ENCODE peak calls at places on chromosomes 1 and 21, in six cellular contexts. M, A, Z, W, C and P are unnamed samples.

GRCh38 chr21:41815652-41816582 is 49.1 kb upstream of the RIPK4 start:
- DNase-seq in M (no peak), A (no peak), Z (no peak), W (no peak), C (no peak), P (no peak)

GRCh38 chr21:27476696-27477095 is 509.8 kb upstream of the ADAMTS5 start:
- DNase-seq in M (no peak), A (no peak), Z (no peak), W (peak; percentile 40), C (no peak), P (no peak)

GRCh38 chr1:39102537-39103320 is 76.6 kb downstream of the NDUFS5 start:
- DNase-seq in M (peak; percentile 66), A (peak; percentile 64), Z (peak; percentile 74), W (peak; percentile 63), C (peak; percentile 61), P (peak; percentile 69)

GRCh38 chr1:36159614-36160387 is 3.8 kb downstream of the MAP7D1 start:
- DNase-seq in M (no peak), A (no peak), Z (no peak), W (no peak), C (peak; percentile 54), P (no peak)

GRCh38 chr1:21242846-21243245 is 47.4 kb downstream of the ECE1 start:
- DNase-seq in M (no peak), A (no peak), Z (no peak), W (no peak), C (no peak), P (no peak)

GRCh38 chr1:12473596-12474329 is 144.2 kb downstream of the DHRS3 start:
- DNase-seq in M (no peak), A (no peak), Z (no peak), W (no peak), C (no peak), P (peak; percentile 36)

GRCh38 chr21:26449161-26449560 is 123.9 kb downstream of the CYYR1 start:
- DNase-seq in M (no peak), A (no peak), Z (no peak), W (peak; percentile 61), C (no peak), P (peak; percentile 10)

GRCh38 chr1:211497489-211498045 is 5.6 kb upstream of the RD3 start:
- DNase-seq in M (no peak), A (no peak), Z (no peak), W (no peak), C (no peak), P (peak; percentile 38)

GRCh38 chr1:112506731-112507130 is 2.0 kb upstream of the WNT2B start:
- DNase-seq in M (no peak), A (no peak), Z (no peak), W (no peak), C (no peak), P (no peak)

GRCh38 chr1:63901094-63901493 is 127.3 kb downstream of the ROR1 start:
- DNase-seq in M (no peak), A (no peak), Z (no peak), W (no peak), C (no peak), P (no peak)

GRCh38 chr21:31185663-31186062 is 147.4 kb upstream of the KRTAP19-8 start:
- DNase-seq in M (no peak), A (no peak), Z (no peak), W (no peak), C (no peak), P (peak; percentile 69)

GRCh38 chr1:3642921-3643675 is 6.8 kb downstream of the WRAP73 start:
- DNase-seq in M (no peak), A (no peak), Z (no peak), W (no peak), C (no peak), P (no peak)

GRCh38 chr1:52365091-52365745 is 787 bp downstream of the CC2D1B start:
- DNase-seq in M (no peak), A (peak; percentile 31), Z (no peak), W (peak; percentile 66), C (peak; percentile 83), P (peak; percentile 45)

GRCh38 chr1:204637985-204638356 is 47.6 kb downstream of the LRRN2 start:
- DNase-seq in M (no peak), A (no peak), Z (no peak), W (no peak), C (no peak), P (peak; percentile 82)

GRCh38 chr1:25991937-25992688 is 5.8 kb downstream of the PAFAH2 start:
- DNase-seq in M (no peak), A (no peak), Z (no peak), W (no peak), C (no peak), P (peak; percentile 41)

GRCh38 chr1:45929257-45929687 is 125.9 kb downstream of the MAST2 start:
- DNase-seq in M (peak; percentile 12), A (peak; percentile 95), Z (peak; percentile 87), W (no peak), C (no peak), P (peak; percentile 95)

GRCh38 chr1:31976401-31976800 is 37.3 kb upstream of the KHDRBS1 start:
- DNase-seq in M (no peak), A (no peak), Z (no peak), W (no peak), C (no peak), P (no peak)

GRCh38 chr21:41948404-41948895 is 5.4 kb downstream of the C2CD2 start:
- DNase-seq in M (no peak), A (no peak), Z (no peak), W (no peak), C (no peak), P (no peak)

GRCh38 chr1:210597555-210598134 is 268.9 kb downstream of the HHAT start:
- DNase-seq in M (no peak), A (peak; percentile 84), Z (peak; percentile 54), W (peak; percentile 90), C (no peak), P (peak; percentile 23)

GRCh38 chr1:172373864-172374263 is 46.6 kb upstream of the C1orf105 start:
- DNase-seq in M (no peak), A (no peak), Z (no peak), W (no peak), C (no peak), P (no peak)

GRCh38 chr1:30693820-30694219 is 29.6 kb downstream of the MATN1 start:
- DNase-seq in M (no peak), A (no peak), Z (no peak), W (no peak), C (no peak), P (no peak)

GRCh38 chr1:202564958-202565497 is 145.2 kb downstream of the SYT2 start:
- DNase-seq in M (no peak), A (no peak), Z (no peak), W (no peak), C (no peak), P (no peak)

GRCh38 chr1:117339866-117340357 is 27.3 kb upstream of the MAN1A2 start:
- DNase-seq in M (peak; percentile 78), A (no peak), Z (no peak), W (peak; percentile 2), C (no peak), P (peak; percentile 69)

GRCh38 chr1:16986596-16987361 is 6.4 kb upstream of the MFAP2 start:
- DNase-seq in M (peak; percentile 67), A (no peak), Z (no peak), W (no peak), C (no peak), P (no peak)

GRCh38 chr1:28297826-28298225 is 31.0 kb upstream of the MED18 start:
- DNase-seq in M (no peak), A (no peak), Z (no peak), W (no peak), C (no peak), P (no peak)

GRCh38 chr1:167232801-167233200 is 12.1 kb downstream of the POU2F1 start:
- DNase-seq in M (no peak), A (no peak), Z (no peak), W (no peak), C (no peak), P (no peak)

GRCh38 chr1:172342584-172343245 is 77.8 kb upstream of the C1orf105 start:
- DNase-seq in M (no peak), A (no peak), Z (no peak), W (no peak), C (no peak), P (no peak)

GRCh38 chr1:241240084-241240483 is 116.9 kb downstream of the RGS7 start:
- DNase-seq in M (no peak), A (no peak), Z (no peak), W (no peak), C (no peak), P (no peak)

GRCh38 chr1:245837741-245838140 is 669.3 kb downstream of the SMYD3 start:
- DNase-seq in M (no peak), A (no peak), Z (no peak), W (no peak), C (no peak), P (no peak)

GRCh38 chr1:23562138-23562819 is 3.0 kb upstream of the ID3 start:
- DNase-seq in M (peak; percentile 92), A (peak; percentile 98), Z (peak; percentile 83), W (peak; percentile 98), C (peak; percentile 100), P (peak; percentile 96)

GRCh38 chr1:109527846-109528245 is 11.8 kb upstream of the GPR61 start:
- DNase-seq in M (no peak), A (no peak), Z (no peak), W (no peak), C (no peak), P (no peak)